ENCODE peak calls at places on chromosomes 16 and 17, in eight cellular contexts. J is anterior cingulate cortex; W is NCI-H69; A is sigmoid colon; S is head of caudate nucleus; Z is erythroblast; R is pancreas; D is CD8-positive, alpha-beta T cell. H is an unnamed sample.
A peak's percentile ranks its signal among the peaks of the same experiment; 100 is the strongest.

GRCh38 chr17:13135496-13135895 is 117.7 kb upstream of the ELAC2 start:
- DNase-seq in S (no peak), W (no peak), J (no peak), R (no peak), D (no peak), A (no peak), Z (no peak), H (no peak)

GRCh38 chr17:27475070-27475673 is 18.9 kb downstream of the KSR1 start:
- DNase-seq in Z (no peak), J (no peak), W (peak; percentile 66), A (no peak), R (no peak), S (no peak), D (no peak), H (no peak)

GRCh38 chr17:16953841-16954240 is 18.1 kb downstream of the TNFRSF13B start:
- DNase-seq in J (no peak), A (peak; percentile 36), W (no peak), S (no peak), R (no peak), Z (no peak), D (no peak), H (no peak)

GRCh38 chr17:16342979-16343378 is 10.3 kb downstream of the CENPV start:
- DNase-seq in W (no peak), J (no peak), D (no peak), S (no peak), Z (no peak), A (peak; percentile 56), R (no peak), H (no peak)

GRCh38 chr16:87303431-87303930 is 13.7 kb downstream of the C16orf95 start:
- DNase-seq in Z (peak; percentile 33), J (no peak), W (no peak), A (no peak), R (no peak), S (no peak), D (no peak), H (no peak)

GRCh38 chr17:60421273-60422161 is 772 bp upstream of the CHCT1 start:
- DNase-seq in R (peak; percentile 69), Z (peak; percentile 86), D (peak; percentile 71), W (peak; percentile 67), A (peak; percentile 81), J (no peak), S (peak; percentile 72), H (peak; percentile 60)

GRCh38 chr17:7293821-7294613 is 422 bp downstream of the YBX2 start:
- DNase-seq in A (no peak), W (peak; percentile 50), S (no peak), R (peak; percentile 57), D (peak; percentile 32), Z (peak; percentile 62), J (no peak), H (no peak)

GRCh38 chr17:37786481-37786880 is 41.6 kb upstream of the HNF1B start:
- DNase-seq in R (no peak), S (no peak), D (no peak), W (no peak), J (no peak), Z (no peak), A (no peak), H (no peak)

GRCh38 chr17:2841606-2842005 is 45.4 kb downstream of the RAP1GAP2 start:
- DNase-seq in D (no peak), W (peak; percentile 7), Z (no peak), R (no peak), S (no peak), J (no peak), A (no peak), H (no peak)

GRCh38 chr17:42675984-42676423 is 790 bp downstream of the PLEKHH3 start:
- DNase-seq in A (peak; percentile 87), Z (peak; percentile 75), W (peak; percentile 89), D (no peak), R (peak; percentile 70), S (no peak), J (no peak), H (no peak)

GRCh38 chr16:19179890-19180490 is 11.9 kb downstream of the SYT17 start:
- DNase-seq in J (peak; percentile 49), Z (peak; percentile 74), S (peak; percentile 36), W (peak; percentile 63), D (no peak), A (peak; percentile 75), R (peak; percentile 62), H (no peak)

GRCh38 chr17:79399610-79400144 is 211.2 kb downstream of the RBFOX3 start:
- DNase-seq in J (no peak), W (no peak), A (no peak), D (no peak), Z (no peak), S (no peak), R (no peak), H (no peak)

GRCh38 chr17:39739020-39739884 is 1.5 kb downstream of the GRB7 start:
- DNase-seq in J (no peak), R (peak; percentile 85), W (peak; percentile 76), A (no peak), S (no peak), D (no peak), Z (no peak), H (no peak)

GRCh38 chr16:1097800-1098199 is 1.8 kb upstream of the C1QTNF8 start:
- DNase-seq in A (no peak), J (no peak), R (no peak), D (no peak), W (no peak), S (peak; percentile 22), Z (no peak), H (no peak)

GRCh38 chr16:3281222-3281621 is 2.1 kb upstream of the ZNF263 start:
- DNase-seq in D (no peak), W (no peak), Z (no peak), R (no peak), J (no peak), A (no peak), S (no peak), H (no peak)

GRCh38 chr17:12085076-12085949 is 64.6 kb downstream of the MAP2K4 start:
- DNase-seq in D (no peak), S (no peak), Z (peak; percentile 2), W (no peak), J (no peak), R (no peak), A (no peak), H (no peak)

GRCh38 chr16:12771341-12771798 is 32.3 kb downstream of the CPPED1 start:
- DNase-seq in Z (no peak), J (no peak), D (no peak), A (no peak), S (no peak), R (no peak), W (no peak), H (no peak)

GRCh38 chr17:69434164-69434579 is 19.7 kb downstream of the MAP2K6 start:
- DNase-seq in D (no peak), R (peak; percentile 11), J (no peak), S (peak; percentile 10), A (no peak), W (peak; percentile 25), Z (peak; percentile 5), H (no peak)

GRCh38 chr17:74211141-74211928 is 2.0 kb upstream of the TTYH2 start:
- DNase-seq in S (no peak), W (no peak), D (no peak), A (no peak), R (no peak), J (no peak), Z (peak; percentile 40), H (no peak)

GRCh38 chr17:45273551-45273957 is 11.7 kb upstream of the SPATA32 start:
- DNase-seq in A (no peak), W (no peak), D (no peak), S (no peak), Z (no peak), J (no peak), R (no peak), H (no peak)

GRCh38 chr17:28896884-28897768 is at the start of gene FLOT2:
- DNase-seq in S (peak; percentile 50), W (peak; percentile 84), R (peak; percentile 62), Z (peak; percentile 79), D (peak; percentile 68), J (no peak), A (peak; percentile 87), H (peak; percentile 74)

GRCh38 chr17:57534863-57535651 is 210.0 kb downstream of the CCDC182 start:
- DNase-seq in Z (peak; percentile 27), A (no peak), R (peak; percentile 24), J (no peak), D (no peak), W (peak; percentile 94), S (no peak), H (no peak)

GRCh38 chr16:6643083-6643686 is 689.5 kb upstream of the RBFOX1 start:
- DNase-seq in R (peak; percentile 59), D (peak; percentile 17), Z (peak; percentile 61), W (peak; percentile 34), J (no peak), A (no peak), S (no peak), H (no peak)

GRCh38 chr16:8199390-8199789 is 390.9 kb downstream of the TMEM114 start:
- DNase-seq in A (no peak), D (no peak), Z (no peak), J (no peak), W (no peak), R (no peak), S (no peak), H (no peak)

GRCh38 chr17:80959330-80960036 is 32.2 kb upstream of the CHMP6 start:
- DNase-seq in R (no peak), W (no peak), D (no peak), S (peak; percentile 50), Z (no peak), J (peak; percentile 44), A (peak; percentile 98), H (no peak)

GRCh38 chr17:77741109-77741508 is 217.4 kb upstream of the TNRC6C start:
- DNase-seq in Z (peak; percentile 56), A (peak; percentile 25), S (no peak), D (peak; percentile 48), J (no peak), R (no peak), W (no peak), H (peak; percentile 30)

GRCh38 chr16:48318630-48319029 is 66.6 kb downstream of the SIAH1 start:
- DNase-seq in A (no peak), W (no peak), R (no peak), J (peak; percentile 49), Z (no peak), D (peak; percentile 26), S (no peak), H (peak; percentile 55)

GRCh38 chr16:23333034-23333579 is 31.0 kb downstream of the SCNN1B start:
- DNase-seq in J (no peak), R (no peak), Z (no peak), A (no peak), D (no peak), W (peak; percentile 14), S (no peak), H (no peak)

GRCh38 chr17:68821860-68822693 is 133.1 kb downstream of the ABCA8 start:
- DNase-seq in R (no peak), J (no peak), A (no peak), S (no peak), D (no peak), W (no peak), Z (no peak), H (no peak)

GRCh38 chr17:29613371-29613837 is 9.3 kb downstream of the CORO6 start:
- DNase-seq in J (peak; percentile 82), S (peak; percentile 95), R (peak; percentile 90), W (no peak), Z (peak; percentile 93), A (peak; percentile 98), D (peak; percentile 97), H (peak; percentile 88)

GRCh38 chr16:85003076-85003475 is 8.3 kb downstream of the ZDHHC7 start:
- DNase-seq in S (no peak), W (no peak), R (no peak), D (no peak), Z (no peak), A (no peak), J (no peak), H (no peak)

GRCh38 chr17:80254396-80255241 is 6.0 kb upstream of the RNF213 start:
- DNase-seq in Z (peak; percentile 93), R (peak; percentile 60), D (peak; percentile 33), A (no peak), S (no peak), J (no peak), W (peak; percentile 85), H (peak; percentile 55)

GRCh38 chr17:1055751-1056645 is 59.1 kb downstream of the TIMM22 start:
- DNase-seq in R (peak; percentile 69), W (peak; percentile 41), J (no peak), D (peak; percentile 43), S (peak; percentile 52), A (peak; percentile 85), Z (peak; percentile 68), H (no peak)

GRCh38 chr17:78826836-78827509 is 13.6 kb downstream of the USP36 start:
- DNase-seq in S (no peak), A (peak; percentile 70), D (no peak), J (no peak), R (no peak), W (no peak), Z (no peak), H (peak; percentile 7)

H was measured in CD4-positive, alpha-beta memory T cell.